ENCODE peak calls at places on chromosomes 3 and 15, in five cellular contexts. F is H9, O is progenitor cell of endocrine pancreas, W is HCT116, P is lower leg skin. X is an unnamed sample.

GRCh38 chr15:51038258-51039042 is 56.3 kb downstream of the TNFAIP8L3 start:
- DNase-seq in F (no peak), O (no peak), W (no peak), P (no peak), X (no peak)

GRCh38 chr3:60528651-60529050 is 722.6 kb downstream of the FHIT start:
- DNase-seq in F (no peak), O (no peak), W (no peak), P (no peak), X (no peak)

GRCh38 chr3:151082880-151083838 is 2.3 kb upstream of the MED12L start:
- DNase-seq in F (no peak), O (no peak), W (no peak), P (no peak), X (no peak)

GRCh38 chr3:40325465-40325864 is 16.0 kb downstream of the EIF1B start:
- DNase-seq in F (no peak), O (no peak), W (no peak), P (no peak), X (no peak)

GRCh38 chr15:40443846-40444245 is 3.1 kb downstream of the BAHD1 start:
- DNase-seq in F (no peak), O (no peak), W (no peak), P (no peak), X (no peak)

GRCh38 chr3:131728898-131729297 is 226.1 kb upstream of the MRPL3 start:
- DNase-seq in F (no peak), O (no peak), W (no peak), P (no peak), X (no peak)

GRCh38 chr3:175988401-175988800 is 1129.3 kb downstream of the NAALADL2 start:
- DNase-seq in F (no peak), O (no peak), W (no peak), P (no peak), X (no peak)

GRCh38 chr15:25188051-25188450 is 233.3 kb downstream of the SNRPN start:
- DNase-seq in F (no peak), O (no peak), W (no peak), P (no peak), X (no peak)

GRCh38 chr3:182276512-182276911 is 516.8 kb upstream of the ATP11B start:
- DNase-seq in F (no peak), O (no peak), W (no peak), P (no peak), X (no peak)

GRCh38 chr15:67758610-67759300 is 66.6 kb upstream of the SKOR1 start:
- DNase-seq in F (no peak), O (no peak), W (no peak), P (no peak), X (no peak)

GRCh38 chr3:14118400-14119165 is 6.1 kb downstream of the CHCHD4 start:
- DNase-seq in F (no peak), O (no peak), W (no peak), P (peak), X (no peak)

GRCh38 chr3:198062068-198062465 is 102.0 kb downstream of the LMLN start:
- DNase-seq in F (no peak), O (no peak), W (no peak), P (no peak), X (no peak)

GRCh38 chr15:68691667-68692066 is 112.9 kb downstream of the CORO2B start:
- DNase-seq in F (no peak), O (no peak), W (no peak), P (no peak), X (no peak)

GRCh38 chr15:80695099-80695910 is at the start of gene ABHD17C:
- DNase-seq in F (peak), O (peak), W (no peak), P (peak), X (no peak)

GRCh38 chr15:77409259-77410156 is 10.4 kb downstream of the PEAK1 start:
- DNase-seq in F (no peak), O (no peak), W (no peak), P (no peak), X (no peak)

GRCh38 chr3:173538410-173538809 is 140.9 kb downstream of the NLGN1 start:
- DNase-seq in F (no peak), O (no peak), W (no peak), P (no peak), X (no peak)

GRCh38 chr15:70266412-70267089 is 168.8 kb upstream of the TLE3 start:
- DNase-seq in F (no peak), O (no peak), W (no peak), P (peak), X (no peak)

GRCh38 chr3:82494977-82495489 is 733.6 kb upstream of the GBE1 start:
- DNase-seq in F (no peak), O (no peak), W (no peak), P (no peak), X (no peak)

GRCh38 chr3:82493858-82494257 is 732.4 kb upstream of the GBE1 start:
- DNase-seq in F (no peak), O (no peak), W (no peak), P (no peak), X (no peak)

GRCh38 chr3:82498186-82498585 is 736.7 kb upstream of the GBE1 start:
- DNase-seq in F (no peak), O (no peak), W (no peak), P (peak), X (no peak)

GRCh38 chr3:82495655-82496054 is 734.2 kb upstream of the GBE1 start:
- DNase-seq in F (no peak), O (no peak), W (no peak), P (no peak), X (no peak)

GRCh38 chr3:82496890-82497560 is 735.6 kb upstream of the GBE1 start:
- DNase-seq in F (peak), O (no peak), W (peak), P (no peak), X (no peak)
- TF ChIP-seq CTCF in F (peak), O (peak), W (no peak), P (no peak), X (no peak)

GRCh38 chr15:89759835-89760234 is 8.8 kb upstream of the MESP1 start:
- DNase-seq in F (no peak), O (no peak), W (no peak), P (no peak), X (no peak)

GRCh38 chr15:89761929-89762328 is 10.9 kb upstream of the MESP1 start:
- DNase-seq in F (no peak), O (no peak), W (no peak), P (peak), X (no peak)

GRCh38 chr15:89760303-89761008 is 9.4 kb upstream of the MESP1 start:
- DNase-seq in F (peak), O (peak), W (peak), P (peak), X (no peak)

GRCh38 chr15:89758981-89759380 is 7.9 kb upstream of the MESP1 start:
- DNase-seq in F (no peak), O (no peak), W (no peak), P (peak), X (no peak)

GRCh38 chr15:89761009-89761831 is 10.2 kb upstream of the MESP1 start:
- DNase-seq in F (no peak), O (no peak), W (no peak), P (peak), X (no peak)
- TF ChIP-seq CTCF in F (peak), O (no peak), W (no peak), P (no peak), X (no peak)

DNA sequence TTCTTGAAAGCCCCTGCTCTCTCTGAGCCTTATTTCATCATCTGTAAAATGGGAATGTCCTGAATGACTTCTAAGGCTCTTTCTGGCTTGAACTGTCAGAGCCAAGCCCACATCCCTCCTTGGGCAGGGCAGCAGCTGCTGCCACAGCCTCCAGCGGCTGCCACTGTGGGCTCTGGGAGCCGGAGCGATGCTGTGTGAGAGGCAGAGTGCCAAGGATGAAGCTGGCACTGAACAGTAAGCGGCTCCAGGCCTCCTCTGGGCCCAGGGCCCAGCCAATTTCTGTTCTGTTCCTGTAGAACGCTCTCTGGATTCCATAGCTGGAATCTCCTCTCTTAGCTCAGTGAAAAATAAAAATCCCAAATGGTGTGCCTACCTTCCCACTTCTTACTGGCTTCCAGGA is 4.4 kb downstream of the CPLX3 start:
- DNase-seq in F (no peak), O (no peak), W (no peak), P (no peak), X (no peak)
- TF ChIP-seq CTCF in F (no peak), O (no peak), W (no peak), P (no peak), X (no peak)

DNA sequence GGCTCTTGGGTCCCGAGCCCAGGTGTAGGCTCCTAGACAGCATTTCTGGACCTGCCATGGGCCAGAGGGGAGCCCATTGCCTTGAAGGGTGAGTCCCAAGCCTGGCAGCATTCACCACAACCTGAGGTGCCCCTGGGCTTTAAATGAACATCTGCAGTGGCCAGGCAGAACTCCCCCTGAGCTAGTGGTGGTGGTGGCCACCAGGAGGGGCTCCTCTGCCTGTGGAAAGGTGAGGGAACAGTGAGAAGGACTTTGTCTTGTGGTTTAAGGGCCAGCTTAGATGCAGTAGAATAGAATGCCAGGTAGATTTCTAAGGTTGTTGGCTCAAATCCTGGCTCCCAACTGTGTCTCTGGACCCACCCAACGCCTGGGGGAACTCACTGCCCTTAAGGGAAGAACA is 55.6 kb downstream of the CASR start:
- DNase-seq in F (peak), O (no peak), W (no peak), P (no peak), X (no peak)
- TF ChIP-seq CTCF in F (peak), O (no peak), W (no peak), P (no peak), X (no peak)